ENCODE peak calls at places on chromosomes 5 and 9, in seven cellular contexts. Y is fibroblast of mammary gland, R is fibroblast of pulmonary artery, G is IMR-90, X is A673, V is lung, E is transverse colon. F is an unnamed sample.

GRCh38 chr9:9749591-9749990 is 863.2 kb downstream of the PTPRD start:
- DNase-seq in Y (no peak), E (no peak), V (no peak), X (no peak), R (no peak), G (no peak), F (no peak)

GRCh38 chr5:75051217-75051751 is 1.1 kb downstream of the GCNT4 start:
- DNase-seq in R (no peak), E (peak), Y (no peak), V (no peak), G (no peak), X (no peak), F (no peak)

GRCh38 chr5:32583582-32584232 is 1.6 kb upstream of the SUB1 start:
- DNase-seq in G (no peak), X (no peak), V (no peak), R (no peak), Y (no peak), E (peak), F (no peak)

GRCh38 chr9:132350861-132351315 is 3.9 kb downstream of the SETX start:
- DNase-seq in X (no peak), Y (peak), R (no peak), E (no peak), V (no peak), G (peak), F (no peak)

GRCh38 chr9:109856785-109857184 is 76.8 kb downstream of the PALM2AKAP2 start:
- DNase-seq in V (no peak), G (peak), E (no peak), X (no peak), R (peak), Y (no peak), F (no peak)

GRCh38 chr5:17216974-17217325 is 481 bp upstream of the BASP1 start:
- DNase-seq in R (peak), V (peak), Y (peak), E (no peak), G (peak), X (peak), F (peak)

GRCh38 chr5:176675676-176676360 is 28.5 kb downstream of the TSPAN17 start:
- DNase-seq in Y (peak), E (no peak), X (peak), R (peak), V (no peak), G (no peak), F (peak)

GRCh38 chr5:138275895-138276294 is 1.5 kb upstream of the GFRA3 start:
- DNase-seq in G (no peak), Y (no peak), V (no peak), X (no peak), E (no peak), R (no peak), F (no peak)

GRCh38 chr9:124032247-124032646 is 20.7 kb downstream of the LHX2 start:
- DNase-seq in V (no peak), R (no peak), E (no peak), X (no peak), Y (no peak), G (no peak), F (no peak)

GRCh38 chr9:68953771-68954170 is 60.1 kb downstream of the PRKACG start:
- DNase-seq in G (no peak), R (no peak), X (no peak), E (no peak), Y (no peak), V (no peak), F (no peak)

GRCh38 chr5:4551034-4551433 is 589.1 kb upstream of the ADAMTS16 start:
- DNase-seq in G (no peak), E (no peak), V (no peak), R (no peak), X (no peak), Y (no peak), F (no peak)

GRCh38 chr9:102518324-102518723 is 476.8 kb upstream of the CYLC2 start:
- DNase-seq in R (no peak), Y (no peak), X (no peak), V (no peak), E (no peak), G (no peak), F (no peak)

GRCh38 chr5:64838803-64839202 is 70.1 kb downstream of the CWC27 start:
- DNase-seq in E (no peak), R (no peak), Y (no peak), X (no peak), G (no peak), V (no peak), F (peak)

GRCh38 chr5:73253047-73253660 is 80.2 kb downstream of the TMEM174 start:
- DNase-seq in E (no peak), R (no peak), G (peak), X (no peak), V (no peak), Y (no peak), F (no peak)

GRCh38 chr9:98523231-98523901 is 185.4 kb downstream of the GABBR2 start:
- DNase-seq in R (peak), V (no peak), Y (peak), G (peak), X (no peak), E (no peak), F (peak)

GRCh38 chr9:116589392-116590354 is 97.4 kb upstream of the TRIM32 start:
- DNase-seq in V (no peak), R (peak), Y (peak), E (no peak), G (peak), X (peak), F (peak)

GRCh38 chr5:146818790-146819189 is 59.8 kb downstream of the PPP2R2B start:
- DNase-seq in G (no peak), R (no peak), Y (no peak), V (no peak), X (no peak), E (no peak), F (no peak)

GRCh38 chr5:96718635-96719077 is 56.5 kb downstream of the CAST start:
- DNase-seq in Y (peak), X (no peak), R (peak), G (no peak), E (peak), V (peak), F (peak)

GRCh38 chr5:173582198-173583092 is 34.0 kb downstream of the BOD1 start:
- DNase-seq in E (no peak), G (peak), V (no peak), R (peak), Y (peak), X (peak), F (no peak)

GRCh38 chr5:73687357-73687756 is 61.4 kb downstream of the ARHGEF28 start:
- DNase-seq in Y (no peak), R (no peak), X (no peak), V (no peak), G (no peak), E (no peak), F (no peak)

GRCh38 chr5:435961-436640 is 6.9 kb upstream of the EXOC3 start:
- DNase-seq in G (peak), R (peak), E (peak), V (no peak), X (peak), Y (peak), F (peak)

GRCh38 chr9:128787583-128788156 is 617 bp downstream of the TBC1D13 start:
- DNase-seq in G (no peak), R (peak), E (peak), X (peak), Y (no peak), V (no peak), F (peak)

GRCh38 chr9:5813837-5814236 is 19.1 kb downstream of the ERMP1 start:
- DNase-seq in R (no peak), X (no peak), E (no peak), G (no peak), Y (no peak), V (no peak), F (peak)

GRCh38 chr5:122333564-122333963 is 21.5 kb downstream of the SNCAIP start:
- DNase-seq in V (no peak), G (peak), Y (no peak), X (peak), E (no peak), R (no peak), F (no peak)

GRCh38 chr5:142439208-142439607 is 114.4 kb upstream of the SPRY4 start:
- DNase-seq in V (no peak), G (no peak), X (peak), E (no peak), Y (peak), R (peak), F (no peak)

GRCh38 chr5:167245871-167246270 is 1045.6 kb upstream of the WWC1 start:
- DNase-seq in V (no peak), X (peak), G (no peak), E (no peak), R (no peak), Y (peak), F (peak)

GRCh38 chr5:52638732-52639131 is 149.0 kb upstream of the ITGA1 start:
- DNase-seq in R (no peak), V (no peak), Y (no peak), G (no peak), X (no peak), E (no peak), F (peak)

GRCh38 chr9:33159760-33160127 is 7.4 kb downstream of the B4GALT1 start:
- DNase-seq in R (peak), V (peak), G (peak), Y (peak), E (peak), X (peak), F (peak)

GRCh38 chr5:37166197-37166596 is 83.0 kb downstream of the CPLANE1 start:
- DNase-seq in V (no peak), E (no peak), X (no peak), G (no peak), Y (no peak), R (no peak), F (no peak)

GRCh38 chr9:75803130-75803529 is 87.3 kb upstream of the PCSK5 start:
- DNase-seq in G (no peak), X (peak), Y (peak), E (no peak), R (peak), V (no peak), F (peak)

GRCh38 chr5:157820593-157821252 is 38.2 kb downstream of the CLINT1 start:
- DNase-seq in Y (peak), R (peak), X (peak), G (peak), V (no peak), E (no peak), F (peak)

GRCh38 chr9:80867731-80868130 is 821.6 kb downstream of the TLE1 start:
- DNase-seq in V (no peak), X (peak), E (no peak), G (peak), Y (peak), R (peak), F (peak)

GRCh38 chr5:17216176-17216973 is 1.1 kb upstream of the BASP1 start:
- DNase-seq in G (peak), X (peak), V (peak), R (peak), Y (peak), E (peak), F (peak)

GRCh38 chr9:70761139-70761538 is 346.7 kb upstream of the KLF9 start:
- DNase-seq in G (no peak), Y (no peak), E (no peak), X (peak), V (no peak), R (no peak), F (no peak)

GRCh38 chr5:38613992-38614836 is 57.8 kb upstream of the LIFR start:
- DNase-seq in E (no peak), G (no peak), V (peak), X (no peak), Y (no peak), R (no peak), F (peak)

GRCh38 chr9:127838375-127839078 is 15.9 kb downstream of the ENG start:
- DNase-seq in G (peak), E (peak), X (no peak), Y (peak), R (peak), V (peak), F (no peak)

GRCh38 chr9:129416831-129417604 is 203.9 kb downstream of the C9orf50 start:
- DNase-seq in R (no peak), E (no peak), V (no peak), X (no peak), Y (no peak), G (no peak), F (no peak)

GRCh38 chr9:110588296-110588695 is 8.8 kb upstream of the SVEP1 start:
- DNase-seq in Y (no peak), V (no peak), R (no peak), X (no peak), G (peak), E (no peak), F (peak)

GRCh38 chr5:137501846-137502406 is 2.8 kb upstream of the SPOCK1 start:
- DNase-seq in V (no peak), X (no peak), G (no peak), Y (no peak), E (no peak), R (no peak), F (no peak)

DNA sequence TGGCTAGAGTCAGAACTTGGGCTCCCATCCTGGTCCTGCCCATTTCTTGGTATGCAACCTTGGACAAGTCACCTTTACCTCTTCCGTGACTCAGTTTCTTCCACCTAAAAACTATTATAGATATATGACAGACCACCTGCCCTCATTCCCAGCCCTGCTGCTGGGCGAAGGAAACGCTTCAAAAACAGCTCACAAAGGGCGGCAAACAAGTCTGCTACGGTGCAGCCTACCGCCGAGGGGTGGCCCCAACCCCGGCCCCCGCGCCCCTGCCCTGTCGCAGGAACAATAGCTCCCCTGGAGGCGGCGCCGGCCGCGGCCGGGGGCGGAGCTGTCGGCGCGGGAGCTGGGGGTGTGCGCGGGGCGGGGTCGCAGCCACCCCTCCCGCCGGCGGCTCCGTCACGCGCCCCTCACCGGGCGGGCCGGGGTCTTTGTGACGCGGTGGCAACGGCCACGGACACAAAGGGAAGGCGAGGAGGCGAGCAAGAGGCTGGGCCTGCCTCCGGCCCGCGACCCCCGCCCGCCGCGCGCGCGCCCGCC is at the start of gene TMEFF1:
- DNase-seq in G (peak), E (peak), R (peak), Y (no peak), V (no peak), X (peak), F (peak)
- TF ChIP-seq CTCF in G (peak), E (no peak), R (no peak), Y (no peak), V (no peak), X (peak), F (no peak)

GRCh38 chr5:2802693-2803365 is 51.4 kb upstream of the IRX2 start:
- DNase-seq in X (no peak), V (peak), R (no peak), Y (no peak), E (no peak), G (no peak), F (no peak)

GRCh38 chr5:2801602-2802525 is 50.4 kb upstream of the IRX2 start:
- DNase-seq in V (no peak), R (no peak), E (no peak), X (no peak), Y (no peak), G (no peak), F (peak)

GRCh38 chr5:2803751-2804150 is 52.3 kb upstream of the IRX2 start:
- DNase-seq in E (no peak), G (no peak), X (no peak), V (no peak), Y (no peak), R (no peak), F (no peak)

GRCh38 chr5:2806176-2806575 is 54.7 kb upstream of the IRX2 start:
- DNase-seq in V (no peak), G (no peak), X (no peak), E (no peak), Y (no peak), R (no peak), F (peak)

DNA sequence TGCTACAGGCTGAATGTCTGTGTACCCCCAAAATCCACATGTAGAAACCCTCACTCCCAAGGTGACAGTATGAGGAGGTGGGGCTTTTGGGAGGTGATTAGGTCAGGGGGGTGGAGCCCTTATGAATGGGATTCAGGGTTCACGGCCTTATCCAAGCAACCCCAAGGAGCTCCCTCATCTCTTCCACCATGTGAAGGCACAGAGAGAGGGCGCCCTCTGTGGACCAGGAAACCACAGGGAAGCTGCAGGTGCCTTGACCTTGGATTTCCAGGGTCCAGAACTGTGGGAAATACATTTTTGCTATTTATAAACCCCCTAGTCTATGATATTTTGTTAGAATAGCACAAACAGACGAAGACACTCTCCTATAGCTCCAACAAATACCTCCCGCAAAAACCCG is 53.6 kb upstream of the IRX2 start:
- DNase-seq in G (no peak), Y (no peak), R (no peak), X (no peak), E (no peak), V (peak), F (peak)
- TF ChIP-seq CTCF in G (no peak), Y (no peak), R (no peak), X (no peak), E (no peak), V (peak), F (peak)

GRCh38 chr5:57302164-57302563 is 128.3 kb downstream of the GPBP1 start:
- DNase-seq in X (peak), R (peak), G (peak), E (peak), Y (peak), V (no peak), F (peak)
- TF ChIP-seq CTCF in X (peak), R (no peak), G (no peak), E (no peak), Y (peak), V (no peak), F (peak)

DNA sequence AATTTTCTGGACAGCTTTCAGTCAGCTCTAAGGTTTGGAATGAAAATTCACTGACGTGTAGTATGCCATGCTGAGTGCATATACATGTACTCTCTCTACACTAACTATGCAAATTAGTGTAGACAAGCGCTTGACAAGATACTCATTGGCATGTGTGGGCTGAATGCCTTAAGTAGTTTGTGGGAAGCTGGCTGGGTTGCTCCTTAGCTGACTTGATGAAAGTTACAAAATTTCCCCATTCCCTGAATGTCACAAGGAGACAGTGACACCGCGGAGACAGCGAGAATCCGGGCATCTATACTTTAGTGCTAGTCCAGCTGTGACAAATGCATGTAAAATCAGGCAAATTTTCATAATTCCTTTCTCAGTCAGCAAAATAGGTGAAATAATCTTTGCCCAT is 51.6 kb upstream of the C5orf46 start:
- DNase-seq in R (no peak), G (no peak), X (no peak), E (no peak), V (no peak), Y (no peak), F (no peak)
- TF ChIP-seq CTCF in R (no peak), G (no peak), X (no peak), E (no peak), V (no peak), Y (no peak), F (no peak)

GRCh38 chr5:108930107-108930506 is 182.4 kb downstream of the FER start:
- DNase-seq in Y (no peak), V (no peak), R (no peak), G (no peak), E (no peak), X (no peak), F (no peak)

GRCh38 chr5:108925073-108925472 is 177.4 kb downstream of the FER start:
- DNase-seq in X (no peak), E (no peak), G (no peak), R (no peak), V (no peak), Y (no peak), F (no peak)

GRCh38 chr5:108919591-108920326 is 172.1 kb downstream of the FER start:
- DNase-seq in G (no peak), R (peak), X (peak), E (no peak), V (no peak), Y (no peak), F (no peak)

GRCh38 chr5:108924457-108924961 is 176.8 kb downstream of the FER start:
- DNase-seq in V (no peak), R (no peak), G (no peak), Y (no peak), X (peak), E (no peak), F (no peak)
- TF ChIP-seq CTCF in V (no peak), R (peak), G (no peak), Y (peak), X (peak), E (no peak), F (no peak)

GRCh38 chr5:54329731-54330709 is 19.6 kb upstream of the ARL15 start:
- DNase-seq in Y (peak), R (peak), V (no peak), G (peak), X (no peak), E (no peak), F (peak)
- TF ChIP-seq CTCF in Y (no peak), R (no peak), V (no peak), G (no peak), X (no peak), E (no peak), F (no peak)

GRCh38 chr9:78044886-78045285 is 13.3 kb upstream of the GNAQ start:
- DNase-seq in E (no peak), X (no peak), Y (no peak), G (no peak), R (no peak), V (no peak), F (no peak)

GRCh38 chr9:78044189-78044588 is 12.6 kb upstream of the GNAQ start:
- DNase-seq in V (no peak), X (no peak), R (no peak), Y (no peak), E (no peak), G (no peak), F (no peak)

GRCh38 chr9:78049484-78049883 is 17.9 kb upstream of the GNAQ start:
- DNase-seq in X (no peak), R (no peak), Y (no peak), E (no peak), G (no peak), V (no peak), F (no peak)

GRCh38 chr9:78047106-78047505 is 15.5 kb upstream of the GNAQ start:
- DNase-seq in X (no peak), Y (no peak), G (no peak), R (no peak), V (no peak), E (no peak), F (no peak)

GRCh38 chr9:78046120-78046519 is 14.5 kb upstream of the GNAQ start:
- DNase-seq in Y (no peak), G (no peak), R (no peak), V (no peak), X (no peak), E (no peak), F (no peak)
- TF ChIP-seq CTCF in Y (no peak), G (no peak), R (no peak), V (no peak), X (no peak), E (no peak), F (no peak)

GRCh38 chr9:130854835-130855234 is 19.8 kb downstream of the ABL1 start:
- DNase-seq in Y (no peak), X (no peak), R (no peak), V (no peak), E (no peak), G (no peak), F (no peak)
- TF ChIP-seq CTCF in Y (no peak), X (no peak), R (no peak), V (no peak), E (no peak), G (no peak), F (no peak)

GRCh38 chr9:89177021-89177400 is 1.6 kb downstream of the SHC3 start:
- DNase-seq in V (no peak), Y (peak), E (no peak), R (peak), X (peak), G (peak), F (no peak)
- TF ChIP-seq CTCF in V (no peak), Y (no peak), E (no peak), R (no peak), X (no peak), G (peak), F (no peak)

F was measured in epithelial cell of esophagus.